ENCODE peak calls at places on chromosomes 7 and 10, in four cellular contexts. F, A, X and P are unnamed samples.

GRCh38 chr10:43120948-43121290 is 17.3 kb upstream of the CSGALNACT2 start:
- DNase-seq in A (no peak), F (peak; percentile 71), X (no peak), P (no peak)

GRCh38 chr10:57026307-57026706 is 665.2 kb upstream of the ZWINT start:
- DNase-seq in X (no peak), F (no peak), A (no peak), P (no peak)

GRCh38 chr7:134695321-134695860 is 48.7 kb downstream of the BPGM start:
- DNase-seq in F (no peak), X (peak; percentile 81), A (no peak), P (no peak)

GRCh38 chr10:81403451-81403850 is 471.5 kb upstream of the NRG3 start:
- DNase-seq in A (no peak), X (no peak), F (no peak), P (no peak)

GRCh38 chr10:22629843-22630228 is 84.5 kb downstream of the PIP4K2A start:
- DNase-seq in A (no peak), X (no peak), F (no peak), P (no peak)

GRCh38 chr10:72334832-72335393 is 19.8 kb downstream of the DNAJB12 start:
- DNase-seq in A (no peak), F (peak; percentile 82), X (no peak), P (peak; percentile 99)

GRCh38 chr7:112665709-112666108 is 124.5 kb downstream of the TMEM168 start:
- DNase-seq in A (no peak), X (no peak), F (no peak), P (peak; percentile 11)

GRCh38 chr7:36119005-36119711 is 33.9 kb upstream of the EEPD1 start:
- DNase-seq in F (no peak), A (no peak), X (peak; percentile 96), P (peak; percentile 96)

GRCh38 chr10:4066581-4067403 is 281.8 kb upstream of the KLF6 start:
- DNase-seq in F (no peak), X (no peak), A (no peak), P (no peak)

GRCh38 chr10:91378061-91378460 is 32.1 kb upstream of the HECTD2 start:
- DNase-seq in F (no peak), A (no peak), X (no peak), P (peak; percentile 67)

GRCh38 chr7:111855161-111855841 is 293.0 kb upstream of the IMMP2L start:
- DNase-seq in F (no peak), X (peak; percentile 69), A (no peak), P (peak; percentile 28)

GRCh38 chr7:130912910-130913720 is 179.1 kb upstream of the KLF14 start:
- DNase-seq in X (peak; percentile 97), A (peak; percentile 29), F (peak; percentile 78), P (peak; percentile 90)

GRCh38 chr7:100803398-100804161 is 23.7 kb downstream of the EPHB4 start:
- DNase-seq in X (peak; percentile 81), F (peak; percentile 44), A (peak; percentile 79), P (peak; percentile 84)

GRCh38 chr10:76071638-76072317 is 640.4 kb downstream of the LRMDA start:
- DNase-seq in F (no peak), X (peak; percentile 47), A (no peak), P (peak; percentile 41)

GRCh38 chr10:18229839-18230238 is 89.6 kb downstream of the CACNB2 start:
- DNase-seq in X (no peak), F (no peak), A (no peak), P (no peak)

GRCh38 chr10:6737080-6737641 is 157.1 kb upstream of the PRKCQ start:
- DNase-seq in X (no peak), A (no peak), F (no peak), P (no peak)

GRCh38 chr7:90692947-90693346 is 96.8 kb downstream of the CDK14 start:
- DNase-seq in F (no peak), A (no peak), X (no peak), P (no peak)

GRCh38 chr7:69630292-69630691 is 32.0 kb downstream of the AUTS2 start:
- DNase-seq in X (peak; percentile 68), F (no peak), A (no peak), P (peak; percentile 84)

GRCh38 chr10:88120599-88121333 is 257.3 kb downstream of the PTEN start:
- DNase-seq in A (no peak), F (no peak), X (no peak), P (no peak)

GRCh38 chr7:144063710-144064109 is 5.9 kb upstream of the OR2A25 start:
- DNase-seq in X (no peak), F (no peak), A (no peak), P (no peak)

GRCh38 chr7:158751743-158752142 is 47.1 kb upstream of the NCAPG2 start:
- DNase-seq in A (no peak), X (no peak), F (no peak), P (no peak)

GRCh38 chr7:17185690-17186070 is 112.8 kb upstream of the AHR start:
- DNase-seq in A (no peak), X (peak; percentile 46), F (no peak), P (peak; percentile 19)

GRCh38 chr10:50981385-50981784 is 92.9 kb upstream of the PRKG1 start:
- DNase-seq in A (no peak), X (no peak), F (no peak), P (no peak)

GRCh38 chr10:70543911-70544310 is 58.6 kb downstream of the PRF1 start:
- DNase-seq in F (no peak), X (no peak), A (no peak), P (no peak)

GRCh38 chr10:5293691-5294550 is 70.8 kb upstream of the UCN3 start:
- DNase-seq in F (peak; percentile 76), X (no peak), A (peak; percentile 5), P (no peak)

GRCh38 chr7:79405368-79405767 is 48.1 kb downstream of the MAGI2 start:
- DNase-seq in F (no peak), A (no peak), X (no peak), P (no peak)

GRCh38 chr10:78974409-78975317 is 94.1 kb upstream of the ZMIZ1 start:
- DNase-seq in A (peak; percentile 22), X (peak; percentile 69), F (peak; percentile 69), P (peak; percentile 65)

GRCh38 chr10:69404786-69405185 is 11.9 kb downstream of the TACR2 start:
- DNase-seq in F (no peak), X (no peak), A (no peak), P (no peak)

GRCh38 chr7:154598864-154599263 is 404.1 kb downstream of the PAXIP1 start:
- DNase-seq in A (no peak), F (no peak), X (no peak), P (no peak)

GRCh38 chr10:31759124-31759798 is 169.4 kb downstream of the ARHGAP12 start:
- DNase-seq in A (peak; percentile 61), X (no peak), F (peak; percentile 67), P (no peak)

GRCh38 chr7:2903686-2904162 is 59.6 kb upstream of the GNA12 start:
- DNase-seq in A (no peak), X (no peak), F (no peak), P (no peak)

GRCh38 chr10:117226813-117227451 is 14.0 kb upstream of the SLC18A2 start:
- DNase-seq in A (peak; percentile 18), F (no peak), X (no peak), P (no peak)

GRCh38 chr10:24988831-24989769 is 26.9 kb downstream of the ENKUR start:
- DNase-seq in A (no peak), X (no peak), F (no peak), P (no peak)

GRCh38 chr10:91642831-91643692 is 10.2 kb upstream of the PPP1R3C start:
- DNase-seq in A (no peak), X (no peak), F (no peak), P (no peak)

GRCh38 chr7:13874783-13875182 is 114.7 kb downstream of the ETV1 start:
- DNase-seq in X (peak; percentile 73), F (no peak), A (no peak), P (peak; percentile 87)

GRCh38 chr10:15789793-15790525 is 70.2 kb upstream of the ITGA8 start:
- DNase-seq in F (no peak), A (no peak), X (peak; percentile 76), P (peak; percentile 65)

GRCh38 chr10:132580157-132580556 is 42.6 kb downstream of the INPP5A start:
- DNase-seq in F (no peak), X (no peak), A (no peak), P (no peak)